ENCODE peak calls at places on chromosome 3, in eight cellular contexts. W, P, Q, M, L, F, H and T are unnamed samples.

GRCh38 chr3:163476179-163476578 is 1602.1 kb downstream of the SI start:
- DNase-seq in P (no peak), H (no peak), M (peak), Q (peak), L (peak), F (no peak), W (no peak), T (no peak)

GRCh38 chr3:154926721-154927120 is 153.4 kb upstream of the MME start:
- DNase-seq in Q (no peak), L (no peak), F (no peak), M (no peak), P (no peak), H (no peak), W (no peak), T (no peak)

GRCh38 chr3:98680723-98681122 is 82.4 kb upstream of the ST3GAL6 start:
- DNase-seq in L (no peak), M (no peak), W (no peak), P (no peak), F (no peak), Q (peak), H (no peak), T (no peak)

GRCh38 chr3:145243875-145244274 is 917.1 kb downstream of the PLOD2 start:
- DNase-seq in L (peak), W (no peak), P (no peak), H (no peak), M (no peak), F (no peak), Q (no peak), T (no peak)

GRCh38 chr3:22039156-22039555 is 288.1 kb upstream of the ZNF385D start:
- DNase-seq in L (no peak), W (peak), F (no peak), Q (no peak), H (no peak), P (no peak), M (no peak), T (no peak)

GRCh38 chr3:133413166-133414020 is 13.5 kb downstream of the BFSP2 start:
- DNase-seq in F (no peak), H (no peak), M (peak), Q (no peak), P (no peak), L (no peak), W (peak), T (no peak)

GRCh38 chr3:140311428-140311827 is 366.4 kb upstream of the TRIM42 start:
- DNase-seq in W (no peak), P (no peak), F (no peak), M (no peak), Q (no peak), L (no peak), H (no peak), T (no peak)

GRCh38 chr3:143309622-143310190 is 190.1 kb downstream of the CHST2 start:
- DNase-seq in F (no peak), H (no peak), Q (no peak), P (no peak), W (no peak), M (no peak), L (no peak), T (no peak)

GRCh38 chr3:129701161-129701560 is 94.7 kb upstream of the PLXND1 start:
- DNase-seq in W (no peak), P (no peak), M (no peak), F (no peak), Q (no peak), L (no peak), H (no peak), T (no peak)

GRCh38 chr3:58470363-58471024 is 21.4 kb upstream of the KCTD6 start:
- DNase-seq in M (no peak), P (no peak), W (no peak), H (no peak), L (no peak), Q (no peak), F (no peak), T (no peak)

GRCh38 chr3:4641863-4642262 is 148.7 kb downstream of the ITPR1 start:
- DNase-seq in L (no peak), W (no peak), Q (no peak), P (no peak), M (no peak), F (no peak), H (no peak), T (no peak)

GRCh38 chr3:13352621-13353131 is 67.4 kb downstream of the NUP210 start:
- DNase-seq in L (peak), W (no peak), M (peak), H (no peak), Q (no peak), P (no peak), F (no peak), T (peak)

GRCh38 chr3:11411956-11412355 is 139.8 kb downstream of the ATG7 start:
- DNase-seq in F (no peak), M (no peak), W (no peak), Q (no peak), P (no peak), L (no peak), H (no peak), T (no peak)

GRCh38 chr3:31565288-31565687 is 32.6 kb downstream of the STT3B start:
- DNase-seq in F (no peak), Q (no peak), H (no peak), M (peak), L (no peak), P (no peak), W (no peak), T (no peak)

GRCh38 chr3:13095408-13095861 is 22.2 kb upstream of the IQSEC1 start:
- DNase-seq in Q (no peak), F (no peak), L (no peak), H (no peak), M (no peak), P (no peak), W (no peak), T (no peak)

GRCh38 chr3:134824676-134825290 is 29.7 kb downstream of the EPHB1 start:
- DNase-seq in W (peak), P (no peak), L (no peak), M (no peak), H (no peak), Q (no peak), F (no peak), T (no peak)

GRCh38 chr3:106167728-106168127 is 298.9 kb upstream of the CBLB start:
- DNase-seq in L (no peak), W (no peak), P (no peak), F (no peak), H (no peak), M (no peak), Q (no peak), T (no peak)

GRCh38 chr3:30752961-30753360 is 141.5 kb downstream of the GADL1 start:
- DNase-seq in H (no peak), F (no peak), M (peak), P (no peak), Q (no peak), L (peak), W (no peak), T (no peak)